ENCODE peak calls at places on chromosome 21, in four cellular contexts. R is fibroblast of mammary gland, U is OCI-LY7, H is iPS-NIHi11. C is an unnamed sample.

GRCh38 chr21:36388835-36389234 is 3.6 kb downstream of the CHAF1B start:
- DNase-seq in R (no peak), U (no peak), H (peak), C (no peak)

GRCh38 chr21:38311091-38311490 is 54.3 kb downstream of the KCNJ15 start:
- DNase-seq in R (no peak), U (no peak), H (no peak), C (no peak)

GRCh38 chr21:32383812-32384211 is 9.0 kb downstream of the URB1 start:
- DNase-seq in R (no peak), U (no peak), H (no peak), C (no peak)

GRCh38 chr21:44865561-44866280 is 7.8 kb downstream of the PTTG1IP start:
- DNase-seq in R (peak), U (no peak), H (no peak), C (no peak)

GRCh38 chr21:39737376-39738000 is 7.5 kb upstream of the IGSF5 start:
- DNase-seq in R (no peak), U (no peak), H (no peak), C (no peak)

GRCh38 chr21:29849735-29850176 is 90.0 kb downstream of the GRIK1 start:
- DNase-seq in R (peak), U (peak), H (peak), C (peak)

GRCh38 chr21:41411449-41412089 is 14.5 kb upstream of the MX1 start:
- DNase-seq in R (peak), U (peak), H (no peak), C (peak)

GRCh38 chr21:25887646-25888321 is 153.0 kb downstream of the GABPA start:
- DNase-seq in R (no peak), U (no peak), H (no peak), C (no peak)

GRCh38 chr21:39976805-39977204 is 109.6 kb downstream of the PCP4 start:
- DNase-seq in R (no peak), U (no peak), H (no peak), C (no peak)

GRCh38 chr21:37223804-37224345 is 43.3 kb downstream of the VPS26C start:
- DNase-seq in R (no peak), U (no peak), H (no peak), C (no peak)

GRCh38 chr21:32412162-32412997 is at the start of gene EVA1C:
- DNase-seq in R (peak), U (no peak), H (peak), C (no peak)

GRCh38 chr21:44418108-44418875 is 37.0 kb upstream of the LRRC3 start:
- DNase-seq in R (no peak), U (no peak), H (no peak), C (no peak)

GRCh38 chr21:36150192-36150711 is 6.4 kb upstream of the DOP1B start:
- DNase-seq in R (peak), U (peak), H (no peak), C (peak)

GRCh38 chr21:34199121-34199910 is 125.9 kb downstream of the MRPS6 start:
- DNase-seq in R (no peak), U (no peak), H (no peak), C (no peak)

GRCh38 chr21:46095814-46096595 is 1.9 kb upstream of the COL6A2 start:
- DNase-seq in R (no peak), U (no peak), H (no peak), C (no peak)

GRCh38 chr21:35316933-35317332 is 267.8 kb upstream of the RUNX1 start:
- DNase-seq in R (no peak), U (no peak), H (no peak), C (no peak)

GRCh38 chr21:26388731-26389231 is 184.3 kb downstream of the CYYR1 start:
- DNase-seq in R (peak), U (no peak), H (no peak), C (no peak)

GRCh38 chr21:41685511-41686149 is 81.2 kb downstream of the RIPK4 start:
- DNase-seq in R (no peak), U (no peak), H (no peak), C (no peak)

GRCh38 chr21:44083631-44084291 is 23.4 kb upstream of the PWP2 start:
- DNase-seq in R (no peak), U (no peak), H (no peak), C (no peak)

GRCh38 chr21:38914531-38915385 is 109.0 kb downstream of the ETS2 start:
- DNase-seq in R (peak), U (no peak), H (peak), C (no peak)

GRCh38 chr21:42939581-42940413 is 14.4 kb upstream of the ERVH48-1 start:
- DNase-seq in R (peak), U (no peak), H (no peak), C (no peak)

GRCh38 chr21:38322551-38322950 is 65.8 kb downstream of the KCNJ15 start:
- DNase-seq in R (peak), U (no peak), H (no peak), C (no peak)

GRCh38 chr21:18245493-18245967 is 897 bp downstream of the CHODL start:
- DNase-seq in R (no peak), U (no peak), H (peak), C (no peak)

GRCh38 chr21:44347911-44348451 is 5.4 kb upstream of the TRPM2 start:
- DNase-seq in R (no peak), U (no peak), H (no peak), C (no peak)